ENCODE peak calls at places on chromosomes 3 and 15, in ten cellular contexts. N is psoas muscle, L is RWPE2, F is HFFc6, E is lower leg skin, P is IMR-90, I is OCI-LY7, T is B cell, J is neural progenitor cell, R is kidney. A is an unnamed sample.

GRCh38 chr3:155308831-155309230 is 15.3 kb upstream of the STRIT1 start:
- DNase-seq in N (no peak), L (no peak), F (no peak), E (no peak), P (peak), I (no peak), T (no peak), J (no peak), R (no peak), A (no peak)

GRCh38 chr3:138867996-138868395 is 33.3 kb upstream of the PIK3CB start:
- DNase-seq in N (no peak), L (no peak), F (no peak), E (no peak), P (no peak), I (no peak), T (no peak), J (no peak), R (no peak), A (no peak)

GRCh38 chr3:5037828-5038227 is 58.6 kb downstream of the BHLHE40 start:
- DNase-seq in N (no peak), L (no peak), F (no peak), E (no peak), P (no peak), I (no peak), T (peak), J (no peak), R (no peak), A (no peak)

GRCh38 chr15:39466428-39466827 is 114.5 kb upstream of the THBS1 start:
- DNase-seq in N (peak), L (no peak), F (peak), E (no peak), P (peak), I (no peak), T (no peak), J (no peak), R (peak), A (no peak)

GRCh38 chr3:134387293-134387692 is 13.0 kb upstream of the AMOTL2 start:
- DNase-seq in N (no peak), L (no peak), F (no peak), E (peak), P (no peak), I (no peak), T (no peak), J (no peak), R (no peak), A (no peak)

GRCh38 chr15:74631408-74631807 is 15.8 kb downstream of the CLK3 start:
- DNase-seq in N (no peak), L (no peak), F (no peak), E (no peak), P (no peak), I (no peak), T (no peak), J (no peak), R (no peak), A (no peak)

GRCh38 chr15:61205427-61205826 is 23.7 kb downstream of the RORA start:
- DNase-seq in N (no peak), L (no peak), F (no peak), E (no peak), P (no peak), I (no peak), T (no peak), J (no peak), R (no peak), A (no peak)

GRCh38 chr3:18454766-18455165 is 29.6 kb upstream of the SATB1 start:
- DNase-seq in N (no peak), L (no peak), F (no peak), E (no peak), P (no peak), I (no peak), T (no peak), J (no peak), R (no peak), A (no peak)

GRCh38 chr3:124569761-124570160 is 160.5 kb upstream of the UMPS start:
- DNase-seq in N (no peak), L (no peak), F (no peak), E (no peak), P (no peak), I (no peak), T (no peak), J (no peak), R (no peak), A (no peak)

GRCh38 chr3:40336101-40336500 is 26.6 kb downstream of the EIF1B start:
- DNase-seq in N (no peak), L (no peak), F (no peak), E (no peak), P (no peak), I (no peak), T (no peak), J (no peak), R (no peak), A (no peak)

GRCh38 chr3:75294124-75294523 is 370.0 kb upstream of the FRG2C start:
- DNase-seq in N (no peak), L (no peak), F (peak), E (peak), P (peak), I (no peak), T (no peak), J (peak), R (peak), A (no peak)

GRCh38 chr3:185729335-185729715 is 95.5 kb downstream of the IGF2BP2 start:
- DNase-seq in N (no peak), L (no peak), F (peak), E (no peak), P (peak), I (no peak), T (no peak), J (no peak), R (no peak), A (no peak)

GRCh38 chr15:43792761-43793493 is 807 bp downstream of the SERF2 start:
- DNase-seq in N (peak), L (no peak), F (no peak), E (peak), P (peak), I (peak), T (peak), J (peak), R (no peak), A (no peak)

GRCh38 chr3:152175576-152175883 is 93.2 kb upstream of the MBNL1 start:
- DNase-seq in N (no peak), L (no peak), F (peak), E (no peak), P (peak), I (no peak), T (no peak), J (no peak), R (no peak), A (no peak)

GRCh38 chr3:15892828-15893227 is 95.0 kb upstream of the ANKRD28 start:
- DNase-seq in N (no peak), L (no peak), F (peak), E (no peak), P (peak), I (no peak), T (no peak), J (no peak), R (no peak), A (no peak)

GRCh38 chr3:112093180-112093522 is 7.0 kb downstream of the C3orf52 start:
- DNase-seq in N (no peak), L (no peak), F (no peak), E (no peak), P (peak), I (no peak), T (no peak), J (no peak), R (no peak), A (no peak)

GRCh38 chr3:140636452-140637138 is 41.3 kb upstream of the TRIM42 start:
- DNase-seq in N (no peak), L (no peak), F (no peak), E (no peak), P (no peak), I (no peak), T (no peak), J (peak), R (no peak), A (no peak)

GRCh38 chr15:32861741-32862140 is 143.9 kb downstream of the GREM1 start:
- DNase-seq in N (peak), L (no peak), F (peak), E (no peak), P (peak), I (no peak), T (peak), J (peak), R (peak), A (no peak)

GRCh38 chr15:39442898-39443297 is 138.0 kb upstream of the THBS1 start:
- DNase-seq in N (no peak), L (no peak), F (no peak), E (no peak), P (no peak), I (no peak), T (no peak), J (no peak), R (no peak), A (no peak)

GRCh38 chr3:173411288-173412064 is 13.9 kb downstream of the NLGN1 start:
- DNase-seq in N (no peak), L (no peak), F (peak), E (no peak), P (peak), I (peak), T (no peak), J (no peak), R (no peak), A (no peak)

GRCh38 chr3:16516695-16517481 is 3.4 kb upstream of the RFTN1 start:
- DNase-seq in N (peak), L (no peak), F (peak), E (peak), P (peak), I (no peak), T (no peak), J (peak), R (no peak), A (no peak)

GRCh38 chr3:134749802-134750553 is 45.1 kb upstream of the EPHB1 start:
- DNase-seq in N (no peak), L (no peak), F (no peak), E (no peak), P (no peak), I (no peak), T (no peak), J (no peak), R (no peak), A (no peak)

GRCh38 chr3:72924055-72924454 is 36.2 kb downstream of the GXYLT2 start:
- DNase-seq in N (no peak), L (no peak), F (no peak), E (no peak), P (no peak), I (peak), T (no peak), J (peak), R (no peak), A (no peak)
- TF ChIP-seq CTCF in N (no peak), L (no peak), F (peak), E (no peak), P (no peak), I (peak), T (no peak), J (peak), R (no peak), A (peak)

GRCh38 chr3:146331967-146332366 is 81.1 kb upstream of the PLSCR4 start:
- DNase-seq in N (no peak), L (no peak), F (no peak), E (no peak), P (no peak), I (no peak), T (no peak), J (no peak), R (no peak), A (no peak)

GRCh38 chr3:146335386-146335785 is 84.5 kb upstream of the PLSCR4 start:
- DNase-seq in N (no peak), L (no peak), F (no peak), E (no peak), P (no peak), I (no peak), T (no peak), J (no peak), R (no peak), A (no peak)

GRCh38 chr3:146337991-146338390 is 87.1 kb upstream of the PLSCR4 start:
- DNase-seq in N (no peak), L (no peak), F (no peak), E (no peak), P (no peak), I (no peak), T (no peak), J (no peak), R (no peak), A (no peak)

GRCh38 chr3:146339262-146339808 is 88.4 kb upstream of the PLSCR4 start:
- DNase-seq in N (no peak), L (no peak), F (no peak), E (no peak), P (no peak), I (no peak), T (no peak), J (no peak), R (peak), A (no peak)

DNA sequence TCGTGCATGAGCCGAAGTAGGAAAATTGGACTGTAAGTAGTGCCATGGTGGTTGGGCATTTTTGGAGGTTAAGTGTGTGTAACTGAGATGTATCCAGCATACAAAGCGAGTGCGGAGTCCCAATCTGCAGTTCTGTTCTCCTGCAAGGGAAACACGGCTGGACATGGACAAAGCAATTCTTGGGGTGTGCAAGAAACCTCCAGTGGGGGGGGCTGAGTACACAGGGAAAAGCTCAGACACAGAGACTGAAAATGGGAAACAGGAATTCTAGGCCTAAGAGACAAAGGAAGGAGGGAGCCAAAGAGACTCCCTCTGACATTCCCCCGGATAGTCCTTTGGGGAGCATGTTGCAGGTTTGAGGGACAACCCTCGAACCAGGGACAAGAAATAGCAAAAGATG is 83.2 kb upstream of the PLSCR4 start:
- DNase-seq in N (no peak), L (no peak), F (peak), E (no peak), P (peak), I (no peak), T (no peak), J (no peak), R (no peak), A (no peak)
- TF ChIP-seq CTCF in N (peak), L (peak), F (peak), E (no peak), P (peak), I (no peak), T (no peak), J (no peak), R (peak), A (peak)

GRCh38 chr15:85501574-85501973 is 121.2 kb downstream of the AKAP13 start:
- DNase-seq in N (no peak), L (no peak), F (no peak), E (no peak), P (no peak), I (no peak), T (no peak), J (no peak), R (no peak), A (no peak)

GRCh38 chr15:85507114-85507513 is 126.7 kb downstream of the AKAP13 start:
- DNase-seq in N (no peak), L (no peak), F (no peak), E (no peak), P (no peak), I (no peak), T (no peak), J (no peak), R (no peak), A (no peak)

GRCh38 chr15:85500729-85501128 is 120.3 kb downstream of the AKAP13 start:
- DNase-seq in N (no peak), L (no peak), F (no peak), E (no peak), P (peak), I (no peak), T (no peak), J (peak), R (no peak), A (no peak)

GRCh38 chr15:85503151-85503797 is 122.9 kb downstream of the AKAP13 start:
- DNase-seq in N (no peak), L (no peak), F (no peak), E (no peak), P (no peak), I (no peak), T (no peak), J (no peak), R (no peak), A (no peak)

GRCh38 chr15:85504739-85505676 is 124.6 kb downstream of the AKAP13 start:
- DNase-seq in N (no peak), L (no peak), F (peak), E (peak), P (peak), I (peak), T (no peak), J (peak), R (no peak), A (no peak)
- TF ChIP-seq CTCF in N (peak), L (peak), F (peak), E (no peak), P (peak), I (peak), T (peak), J (peak), R (peak), A (peak)

DNA sequence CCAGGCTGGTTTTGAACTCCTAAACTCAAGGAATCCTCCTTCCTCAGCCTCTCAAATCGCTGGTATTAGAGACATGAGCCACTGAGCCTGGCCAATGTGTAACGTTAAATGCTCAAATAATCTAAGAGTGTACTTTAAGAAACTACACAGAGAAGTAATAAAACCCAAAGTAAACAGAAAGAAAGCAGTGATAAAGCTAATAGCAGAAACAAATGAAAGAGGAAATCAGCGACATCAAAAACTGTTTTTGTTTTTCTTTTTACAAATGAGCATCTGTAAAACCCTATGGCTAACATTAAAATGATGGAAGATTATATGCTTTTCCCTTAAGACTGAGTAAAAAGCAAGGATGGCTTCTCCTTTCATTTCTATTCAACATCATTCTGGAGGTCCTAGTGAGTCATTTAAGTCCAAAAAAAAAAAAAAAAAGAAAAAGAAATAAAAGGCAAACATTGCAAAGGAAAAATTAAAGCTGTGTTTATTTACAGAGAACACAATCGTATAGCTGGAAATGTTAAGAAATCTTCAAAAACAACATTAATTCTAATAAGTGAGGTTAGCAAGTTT is 36.8 kb upstream of the FNDC3B start:
- DNase-seq in N (no peak), L (no peak), F (no peak), E (no peak), P (peak), I (no peak), T (no peak), J (no peak), R (no peak), A (no peak)
- TF ChIP-seq CTCF in N (no peak), L (no peak), F (no peak), E (no peak), P (no peak), I (no peak), T (no peak), J (no peak), R (no peak), A (no peak)

DNA sequence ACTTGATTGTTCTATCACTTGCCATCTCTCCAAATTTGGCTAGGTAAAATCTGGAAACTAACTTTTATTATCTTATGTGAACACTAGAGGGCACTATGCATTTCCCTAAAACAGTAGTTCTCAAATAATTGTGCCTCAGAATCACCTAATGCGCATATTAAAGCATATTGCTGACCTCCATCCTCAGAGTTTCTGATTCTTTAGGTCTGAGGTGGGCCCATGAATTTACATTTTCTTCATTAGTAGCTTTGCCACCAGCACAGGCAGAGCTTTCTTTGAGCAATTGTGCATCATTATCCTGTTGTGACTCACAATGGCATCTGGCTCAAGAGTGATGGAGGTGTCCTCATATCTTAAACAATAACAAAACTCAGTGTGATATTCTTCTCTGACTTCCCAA is 17.5 kb upstream of the BCHE start:
- DNase-seq in N (no peak), L (no peak), F (no peak), E (no peak), P (no peak), I (peak), T (no peak), J (peak), R (no peak), A (no peak)
- TF ChIP-seq CTCF in N (peak), L (peak), F (peak), E (no peak), P (peak), I (peak), T (peak), J (peak), R (peak), A (peak)

GRCh38 chr3:14780927-14781507 is 37.7 kb upstream of the FGD5 start:
- DNase-seq in N (peak), L (peak), F (peak), E (no peak), P (peak), I (peak), T (no peak), J (peak), R (peak), A (peak)
- TF ChIP-seq CTCF in N (peak), L (no peak), F (peak), E (no peak), P (peak), I (peak), T (peak), J (peak), R (peak), A (peak)

GRCh38 chr3:49700453-49701128 is 11.2 kb downstream of the RNF123 start:
- DNase-seq in N (no peak), L (no peak), F (no peak), E (no peak), P (no peak), I (no peak), T (no peak), J (peak), R (no peak), A (no peak)
- TF ChIP-seq CTCF in N (no peak), L (peak), F (peak), E (no peak), P (no peak), I (peak), T (no peak), J (peak), R (no peak), A (peak)

DNA sequence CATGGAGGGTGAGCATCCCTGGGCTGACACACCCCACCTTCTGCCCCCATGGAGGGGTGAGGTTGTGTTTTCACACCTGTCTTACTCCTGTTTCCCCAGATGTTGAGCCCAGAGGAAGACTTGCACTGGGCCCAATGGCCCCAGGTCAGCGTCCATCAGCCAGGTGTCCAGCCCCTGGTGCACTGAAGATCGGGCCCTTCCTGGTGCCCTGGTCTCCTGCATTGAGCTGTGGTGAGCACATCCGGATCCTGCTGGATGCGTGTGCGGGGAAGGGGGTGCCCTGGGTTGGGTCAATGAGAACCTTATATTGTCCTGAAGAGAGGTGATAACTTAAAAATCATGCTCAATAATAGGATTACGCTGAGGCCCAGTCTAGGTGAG is 227.3 kb downstream of the SNRPN start:
- DNase-seq in N (no peak), L (peak), F (no peak), E (no peak), P (no peak), I (no peak), T (no peak), J (no peak), R (no peak), A (peak)
- TF ChIP-seq CTCF in N (no peak), L (no peak), F (no peak), E (no peak), P (no peak), I (no peak), T (no peak), J (no peak), R (no peak), A (no peak)